ENCODE peak calls at places on chromosomes 7 and 10, in ten cellular contexts. One of them, this sample, is unnamed.

GRCh38 chr7:130884437-130885417 is 150.7 kb upstream of the KLF14 start:
- DNase-seq in T-helper 1 cell: no peak
- DNase-seq in choroid plexus epithelial cell: peak; percentile 71
- DNase-seq in EL: peak; percentile 39
- DNase-seq in fibroblast of mammary gland: peak; percentile 59
- DNase-seq in A549: no peak
- DNase-seq in mammary epithelial cell: peak; percentile 55
- DNase-seq in dorsolateral prefrontal cortex: no peak
- DNase-seq in stimulated activated CD8-positive, alpha-beta memory T cell treated with anti-CD3 and anti-CD28 coated beads, Interleukin-15, amount 100 ng/mL, for 24 hours: no peak
- DNase-seq in HT1080: no peak
- DNase-seq in this sample: no peak

GRCh38 chr10:6507311-6507710 is 72.8 kb downstream of the PRKCQ start:
- DNase-seq in T-helper 1 cell: peak; percentile 92
- DNase-seq in choroid plexus epithelial cell: no peak
- DNase-seq in EL: no peak
- DNase-seq in fibroblast of mammary gland: no peak
- DNase-seq in A549: no peak
- DNase-seq in mammary epithelial cell: no peak
- DNase-seq in dorsolateral prefrontal cortex: no peak
- DNase-seq in stimulated activated CD8-positive, alpha-beta memory T cell treated with anti-CD3 and anti-CD28 coated beads, Interleukin-15, amount 100 ng/mL, for 24 hours: no peak
- DNase-seq in HT1080: no peak
- DNase-seq in this sample: no peak

GRCh38 chr7:20697351-20697750 is 81.9 kb downstream of the ABCB5 start:
- DNase-seq in T-helper 1 cell: no peak
- DNase-seq in choroid plexus epithelial cell: no peak
- DNase-seq in EL: no peak
- DNase-seq in fibroblast of mammary gland: no peak
- DNase-seq in A549: no peak
- DNase-seq in mammary epithelial cell: no peak
- DNase-seq in dorsolateral prefrontal cortex: no peak
- DNase-seq in stimulated activated CD8-positive, alpha-beta memory T cell treated with anti-CD3 and anti-CD28 coated beads, Interleukin-15, amount 100 ng/mL, for 24 hours: no peak
- DNase-seq in HT1080: no peak
- DNase-seq in this sample: no peak

GRCh38 chr10:95480901-95481491 is 80.2 kb downstream of the SORBS1 start:
- DNase-seq in T-helper 1 cell: no peak
- DNase-seq in choroid plexus epithelial cell: no peak
- DNase-seq in EL: no peak
- DNase-seq in fibroblast of mammary gland: peak; percentile 20
- DNase-seq in A549: no peak
- DNase-seq in mammary epithelial cell: peak; percentile 61
- DNase-seq in dorsolateral prefrontal cortex: no peak
- DNase-seq in stimulated activated CD8-positive, alpha-beta memory T cell treated with anti-CD3 and anti-CD28 coated beads, Interleukin-15, amount 100 ng/mL, for 24 hours: no peak
- DNase-seq in HT1080: no peak
- DNase-seq in this sample: no peak

GRCh38 chr7:94748371-94748770 is 92.4 kb upstream of the SGCE start:
- DNase-seq in T-helper 1 cell: no peak
- DNase-seq in choroid plexus epithelial cell: no peak
- DNase-seq in EL: no peak
- DNase-seq in fibroblast of mammary gland: no peak
- DNase-seq in A549: no peak
- DNase-seq in mammary epithelial cell: peak; percentile 21
- DNase-seq in dorsolateral prefrontal cortex: no peak
- DNase-seq in stimulated activated CD8-positive, alpha-beta memory T cell treated with anti-CD3 and anti-CD28 coated beads, Interleukin-15, amount 100 ng/mL, for 24 hours: no peak
- DNase-seq in HT1080: no peak
- DNase-seq in this sample: no peak

GRCh38 chr10:103175580-103176285 is 17.3 kb downstream of the NT5C2 start:
- DNase-seq in T-helper 1 cell: no peak
- DNase-seq in choroid plexus epithelial cell: no peak
- DNase-seq in EL: no peak
- DNase-seq in fibroblast of mammary gland: no peak
- DNase-seq in A549: no peak
- DNase-seq in mammary epithelial cell: no peak
- DNase-seq in dorsolateral prefrontal cortex: no peak
- DNase-seq in stimulated activated CD8-positive, alpha-beta memory T cell treated with anti-CD3 and anti-CD28 coated beads, Interleukin-15, amount 100 ng/mL, for 24 hours: no peak
- DNase-seq in HT1080: no peak
- DNase-seq in this sample: no peak

GRCh38 chr10:80207768-80208385 is 2.5 kb upstream of the ANXA11 start:
- DNase-seq in T-helper 1 cell: no peak
- DNase-seq in choroid plexus epithelial cell: no peak
- DNase-seq in EL: no peak
- DNase-seq in fibroblast of mammary gland: no peak
- DNase-seq in A549: peak; percentile 52
- DNase-seq in mammary epithelial cell: no peak
- DNase-seq in dorsolateral prefrontal cortex: no peak
- DNase-seq in stimulated activated CD8-positive, alpha-beta memory T cell treated with anti-CD3 and anti-CD28 coated beads, Interleukin-15, amount 100 ng/mL, for 24 hours: no peak
- DNase-seq in HT1080: no peak
- DNase-seq in this sample: no peak

GRCh38 chr10:58358314-58358933 is 23.6 kb downstream of the UBE2D1 start:
- DNase-seq in T-helper 1 cell: no peak
- DNase-seq in choroid plexus epithelial cell: no peak
- DNase-seq in EL: no peak
- DNase-seq in fibroblast of mammary gland: no peak
- DNase-seq in A549: no peak
- DNase-seq in mammary epithelial cell: no peak
- DNase-seq in dorsolateral prefrontal cortex: no peak
- DNase-seq in stimulated activated CD8-positive, alpha-beta memory T cell treated with anti-CD3 and anti-CD28 coated beads, Interleukin-15, amount 100 ng/mL, for 24 hours: no peak
- DNase-seq in HT1080: no peak
- DNase-seq in this sample: no peak

GRCh38 chr10:90857635-90858488 is at the start of gene HTR7:
- DNase-seq in T-helper 1 cell: peak; percentile 39
- DNase-seq in choroid plexus epithelial cell: peak; percentile 54
- DNase-seq in EL: peak; percentile 58
- DNase-seq in fibroblast of mammary gland: peak; percentile 33
- DNase-seq in A549: peak; percentile 69
- DNase-seq in mammary epithelial cell: peak; percentile 52
- DNase-seq in dorsolateral prefrontal cortex: no peak
- DNase-seq in stimulated activated CD8-positive, alpha-beta memory T cell treated with anti-CD3 and anti-CD28 coated beads, Interleukin-15, amount 100 ng/mL, for 24 hours: peak; percentile 27
- DNase-seq in HT1080: peak; percentile 55
- DNase-seq in this sample: peak; percentile 40

GRCh38 chr7:155950898-155951553 is 138.8 kb upstream of the SHH start:
- DNase-seq in T-helper 1 cell: no peak
- DNase-seq in choroid plexus epithelial cell: no peak
- DNase-seq in EL: no peak
- DNase-seq in fibroblast of mammary gland: no peak
- DNase-seq in A549: peak; percentile 31
- DNase-seq in mammary epithelial cell: no peak
- DNase-seq in dorsolateral prefrontal cortex: no peak
- DNase-seq in stimulated activated CD8-positive, alpha-beta memory T cell treated with anti-CD3 and anti-CD28 coated beads, Interleukin-15, amount 100 ng/mL, for 24 hours: no peak
- DNase-seq in HT1080: no peak
- DNase-seq in this sample: no peak

GRCh38 chr7:43612599-43613589 is 30.0 kb downstream of the STK17A start:
- DNase-seq in T-helper 1 cell: peak; percentile 58
- DNase-seq in choroid plexus epithelial cell: peak; percentile 59
- DNase-seq in EL: peak; percentile 39
- DNase-seq in fibroblast of mammary gland: peak; percentile 79
- DNase-seq in A549: no peak
- DNase-seq in mammary epithelial cell: no peak
- DNase-seq in dorsolateral prefrontal cortex: no peak
- DNase-seq in stimulated activated CD8-positive, alpha-beta memory T cell treated with anti-CD3 and anti-CD28 coated beads, Interleukin-15, amount 100 ng/mL, for 24 hours: no peak
- DNase-seq in HT1080: no peak
- DNase-seq in this sample: no peak

GRCh38 chr7:13628231-13629001 is 361.1 kb downstream of the ETV1 start:
- DNase-seq in T-helper 1 cell: no peak
- DNase-seq in choroid plexus epithelial cell: peak; percentile 67
- DNase-seq in EL: peak; percentile 19
- DNase-seq in fibroblast of mammary gland: peak; percentile 53
- DNase-seq in A549: no peak
- DNase-seq in mammary epithelial cell: peak; percentile 41
- DNase-seq in dorsolateral prefrontal cortex: no peak
- DNase-seq in stimulated activated CD8-positive, alpha-beta memory T cell treated with anti-CD3 and anti-CD28 coated beads, Interleukin-15, amount 100 ng/mL, for 24 hours: no peak
- DNase-seq in HT1080: peak; percentile 72
- DNase-seq in this sample: no peak

GRCh38 chr10:24278519-24278889 is 69.6 kb downstream of the KIAA1217 start:
- DNase-seq in T-helper 1 cell: no peak
- DNase-seq in choroid plexus epithelial cell: no peak
- DNase-seq in EL: no peak
- DNase-seq in fibroblast of mammary gland: no peak
- DNase-seq in A549: no peak
- DNase-seq in mammary epithelial cell: no peak
- DNase-seq in dorsolateral prefrontal cortex: no peak
- DNase-seq in stimulated activated CD8-positive, alpha-beta memory T cell treated with anti-CD3 and anti-CD28 coated beads, Interleukin-15, amount 100 ng/mL, for 24 hours: no peak
- DNase-seq in HT1080: no peak
- DNase-seq in this sample: no peak

GRCh38 chr10:6275022-6275997 is 72.6 kb downstream of the PFKFB3 start:
- DNase-seq in T-helper 1 cell: peak; percentile 86
- DNase-seq in choroid plexus epithelial cell: peak; percentile 97
- DNase-seq in EL: peak; percentile 99
- DNase-seq in fibroblast of mammary gland: peak; percentile 99
- DNase-seq in A549: peak; percentile 96
- DNase-seq in mammary epithelial cell: peak; percentile 99
- DNase-seq in dorsolateral prefrontal cortex: peak; percentile 61
- DNase-seq in stimulated activated CD8-positive, alpha-beta memory T cell treated with anti-CD3 and anti-CD28 coated beads, Interleukin-15, amount 100 ng/mL, for 24 hours: peak; percentile 48
- DNase-seq in HT1080: peak; percentile 99
- DNase-seq in this sample: peak; percentile 61

GRCh38 chr7:50733552-50733951 is 49.1 kb downstream of the GRB10 start:
- DNase-seq in T-helper 1 cell: no peak
- DNase-seq in choroid plexus epithelial cell: peak; percentile 71
- DNase-seq in EL: peak; percentile 18
- DNase-seq in fibroblast of mammary gland: peak; percentile 31
- DNase-seq in A549: peak; percentile 65
- DNase-seq in mammary epithelial cell: peak; percentile 40
- DNase-seq in dorsolateral prefrontal cortex: no peak
- DNase-seq in stimulated activated CD8-positive, alpha-beta memory T cell treated with anti-CD3 and anti-CD28 coated beads, Interleukin-15, amount 100 ng/mL, for 24 hours: no peak
- DNase-seq in HT1080: peak; percentile 18
- DNase-seq in this sample: no peak

GRCh38 chr7:2967705-2968104 is 76.0 kb downstream of the CARD11 start:
- DNase-seq in T-helper 1 cell: no peak
- DNase-seq in choroid plexus epithelial cell: no peak
- DNase-seq in EL: no peak
- DNase-seq in fibroblast of mammary gland: no peak
- DNase-seq in A549: no peak
- DNase-seq in mammary epithelial cell: no peak
- DNase-seq in dorsolateral prefrontal cortex: no peak
- DNase-seq in stimulated activated CD8-positive, alpha-beta memory T cell treated with anti-CD3 and anti-CD28 coated beads, Interleukin-15, amount 100 ng/mL, for 24 hours: no peak
- DNase-seq in HT1080: no peak
- DNase-seq in this sample: no peak

GRCh38 chr7:105647591-105647990 is 66.3 kb upstream of the EFCAB10 start:
- DNase-seq in T-helper 1 cell: no peak
- DNase-seq in choroid plexus epithelial cell: no peak
- DNase-seq in EL: no peak
- DNase-seq in fibroblast of mammary gland: peak; percentile 2
- DNase-seq in A549: no peak
- DNase-seq in mammary epithelial cell: no peak
- DNase-seq in dorsolateral prefrontal cortex: no peak
- DNase-seq in stimulated activated CD8-positive, alpha-beta memory T cell treated with anti-CD3 and anti-CD28 coated beads, Interleukin-15, amount 100 ng/mL, for 24 hours: no peak
- DNase-seq in HT1080: no peak
- DNase-seq in this sample: no peak

GRCh38 chr7:18401757-18402156 is 93.8 kb upstream of the HDAC9 start:
- DNase-seq in T-helper 1 cell: no peak
- DNase-seq in choroid plexus epithelial cell: no peak
- DNase-seq in EL: no peak
- DNase-seq in fibroblast of mammary gland: no peak
- DNase-seq in A549: no peak
- DNase-seq in mammary epithelial cell: no peak
- DNase-seq in dorsolateral prefrontal cortex: no peak
- DNase-seq in stimulated activated CD8-positive, alpha-beta memory T cell treated with anti-CD3 and anti-CD28 coated beads, Interleukin-15, amount 100 ng/mL, for 24 hours: no peak
- DNase-seq in HT1080: no peak
- DNase-seq in this sample: no peak

GRCh38 chr7:73844848-73845460 is 2.6 kb upstream of the METTL27 start:
- DNase-seq in T-helper 1 cell: no peak
- DNase-seq in choroid plexus epithelial cell: peak; percentile 43
- DNase-seq in EL: peak; percentile 82
- DNase-seq in fibroblast of mammary gland: peak; percentile 73
- DNase-seq in A549: no peak
- DNase-seq in mammary epithelial cell: peak; percentile 86
- DNase-seq in dorsolateral prefrontal cortex: no peak
- DNase-seq in stimulated activated CD8-positive, alpha-beta memory T cell treated with anti-CD3 and anti-CD28 coated beads, Interleukin-15, amount 100 ng/mL, for 24 hours: no peak
- DNase-seq in HT1080: peak; percentile 46
- DNase-seq in this sample: no peak

GRCh38 chr10:75261813-75262725 is 26.3 kb upstream of the COMTD1 start:
- DNase-seq in T-helper 1 cell: no peak
- DNase-seq in choroid plexus epithelial cell: peak; percentile 38
- DNase-seq in EL: no peak
- DNase-seq in fibroblast of mammary gland: peak; percentile 6
- DNase-seq in A549: no peak
- DNase-seq in mammary epithelial cell: no peak
- DNase-seq in dorsolateral prefrontal cortex: no peak
- DNase-seq in stimulated activated CD8-positive, alpha-beta memory T cell treated with anti-CD3 and anti-CD28 coated beads, Interleukin-15, amount 100 ng/mL, for 24 hours: no peak
- DNase-seq in HT1080: no peak
- DNase-seq in this sample: no peak

GRCh38 chr10:16835223-16835622 is 18.0 kb upstream of the RSU1 start:
- DNase-seq in T-helper 1 cell: peak; percentile 49
- DNase-seq in choroid plexus epithelial cell: no peak
- DNase-seq in EL: no peak
- DNase-seq in fibroblast of mammary gland: no peak
- DNase-seq in A549: no peak
- DNase-seq in mammary epithelial cell: no peak
- DNase-seq in dorsolateral prefrontal cortex: no peak
- DNase-seq in stimulated activated CD8-positive, alpha-beta memory T cell treated with anti-CD3 and anti-CD28 coated beads, Interleukin-15, amount 100 ng/mL, for 24 hours: no peak
- DNase-seq in HT1080: no peak
- DNase-seq in this sample: no peak

GRCh38 chr10:132522521-132523411 is 14.8 kb upstream of the INPP5A start:
- DNase-seq in T-helper 1 cell: no peak
- DNase-seq in choroid plexus epithelial cell: no peak
- DNase-seq in EL: no peak
- DNase-seq in fibroblast of mammary gland: no peak
- DNase-seq in A549: no peak
- DNase-seq in mammary epithelial cell: no peak
- DNase-seq in dorsolateral prefrontal cortex: no peak
- DNase-seq in stimulated activated CD8-positive, alpha-beta memory T cell treated with anti-CD3 and anti-CD28 coated beads, Interleukin-15, amount 100 ng/mL, for 24 hours: no peak
- DNase-seq in HT1080: no peak
- DNase-seq in this sample: no peak

GRCh38 chr7:78139335-78139734 is 340.8 kb downstream of the PHTF2 start:
- DNase-seq in T-helper 1 cell: no peak
- DNase-seq in choroid plexus epithelial cell: no peak
- DNase-seq in EL: peak; percentile 82
- DNase-seq in fibroblast of mammary gland: peak; percentile 94
- DNase-seq in A549: no peak
- DNase-seq in mammary epithelial cell: no peak
- DNase-seq in dorsolateral prefrontal cortex: no peak
- DNase-seq in stimulated activated CD8-positive, alpha-beta memory T cell treated with anti-CD3 and anti-CD28 coated beads, Interleukin-15, amount 100 ng/mL, for 24 hours: no peak
- DNase-seq in HT1080: no peak
- DNase-seq in this sample: no peak

GRCh38 chr7:17660116-17660515 is 280.2 kb downstream of the SNX13 start:
- DNase-seq in T-helper 1 cell: no peak
- DNase-seq in choroid plexus epithelial cell: peak; percentile 71
- DNase-seq in EL: peak; percentile 68
- DNase-seq in fibroblast of mammary gland: peak; percentile 86
- DNase-seq in A549: no peak
- DNase-seq in mammary epithelial cell: peak; percentile 52
- DNase-seq in dorsolateral prefrontal cortex: no peak
- DNase-seq in stimulated activated CD8-positive, alpha-beta memory T cell treated with anti-CD3 and anti-CD28 coated beads, Interleukin-15, amount 100 ng/mL, for 24 hours: no peak
- DNase-seq in HT1080: no peak
- DNase-seq in this sample: no peak

GRCh38 chr7:142329062-142329788 is 71.4 kb upstream of the PRSS58 start:
- DNase-seq in T-helper 1 cell: no peak
- DNase-seq in choroid plexus epithelial cell: no peak
- DNase-seq in EL: no peak
- DNase-seq in fibroblast of mammary gland: no peak
- DNase-seq in A549: no peak
- DNase-seq in mammary epithelial cell: no peak
- DNase-seq in dorsolateral prefrontal cortex: no peak
- DNase-seq in stimulated activated CD8-positive, alpha-beta memory T cell treated with anti-CD3 and anti-CD28 coated beads, Interleukin-15, amount 100 ng/mL, for 24 hours: no peak
- DNase-seq in HT1080: no peak
- DNase-seq in this sample: no peak

GRCh38 chr7:139515266-139515665 is 8.2 kb upstream of the CLEC2L start:
- DNase-seq in T-helper 1 cell: no peak
- DNase-seq in choroid plexus epithelial cell: no peak
- DNase-seq in EL: no peak
- DNase-seq in fibroblast of mammary gland: no peak
- DNase-seq in A549: no peak
- DNase-seq in mammary epithelial cell: no peak
- DNase-seq in dorsolateral prefrontal cortex: no peak
- DNase-seq in stimulated activated CD8-positive, alpha-beta memory T cell treated with anti-CD3 and anti-CD28 coated beads, Interleukin-15, amount 100 ng/mL, for 24 hours: no peak
- DNase-seq in HT1080: no peak
- DNase-seq in this sample: no peak

GRCh38 chr10:34137955-34138354 is 677.1 kb downstream of the PARD3 start:
- DNase-seq in T-helper 1 cell: no peak
- DNase-seq in choroid plexus epithelial cell: no peak
- DNase-seq in EL: peak; percentile 44
- DNase-seq in fibroblast of mammary gland: peak; percentile 33
- DNase-seq in A549: no peak
- DNase-seq in mammary epithelial cell: peak; percentile 55
- DNase-seq in dorsolateral prefrontal cortex: no peak
- DNase-seq in stimulated activated CD8-positive, alpha-beta memory T cell treated with anti-CD3 and anti-CD28 coated beads, Interleukin-15, amount 100 ng/mL, for 24 hours: no peak
- DNase-seq in HT1080: peak; percentile 16
- DNase-seq in this sample: no peak

GRCh38 chr10:93294004-93294403 is 188.1 kb downstream of the MYOF start:
- DNase-seq in T-helper 1 cell: no peak
- DNase-seq in choroid plexus epithelial cell: no peak
- DNase-seq in EL: peak; percentile 32
- DNase-seq in fibroblast of mammary gland: no peak
- DNase-seq in A549: peak; percentile 55
- DNase-seq in mammary epithelial cell: peak; percentile 60
- DNase-seq in dorsolateral prefrontal cortex: no peak
- DNase-seq in stimulated activated CD8-positive, alpha-beta memory T cell treated with anti-CD3 and anti-CD28 coated beads, Interleukin-15, amount 100 ng/mL, for 24 hours: no peak
- DNase-seq in HT1080: peak; percentile 47
- DNase-seq in this sample: no peak